ENCODE peak calls at places on chromosomes 7 and 10, in ten cellular contexts. D, V, U, L, E, T, C, B, P and Q are unnamed samples.

GRCh38 chr10:119441151-119441821 is 101.2 kb downstream of the RGS10 start:
- DNase-seq in D (peak), U (peak), C (no peak), E (no peak), P (no peak), L (peak), T (no peak), V (no peak), B (peak), Q (peak)

GRCh38 chr10:96610817-96611216 is 24.0 kb upstream of the TM9SF3 start:
- DNase-seq in T (no peak), C (peak), P (no peak), D (no peak), L (no peak), E (no peak), B (no peak), U (no peak), V (no peak), Q (no peak)

GRCh38 chr10:33546031-33546430 is 211.6 kb upstream of the NRP1 start:
- DNase-seq in E (no peak), D (no peak), U (no peak), P (no peak), V (no peak), B (no peak), T (no peak), L (no peak), C (no peak), Q (no peak)

GRCh38 chr10:117168135-117168674 is 29.1 kb upstream of the KCNK18 start:
- DNase-seq in L (peak), B (peak), V (no peak), P (peak), D (peak), C (peak), U (peak), E (no peak), T (peak), Q (peak)

GRCh38 chr10:43815486-43815885 is 166.8 kb upstream of the ZNF32 start:
- DNase-seq in V (no peak), L (no peak), U (no peak), E (no peak), B (no peak), P (no peak), T (no peak), D (no peak), C (no peak), Q (no peak)

GRCh38 chr10:132700168-132701098 is 85.5 kb downstream of the NKX6-2 start:
- DNase-seq in E (no peak), P (no peak), U (peak), B (peak), T (no peak), D (no peak), V (no peak), C (peak), L (peak), Q (peak)

GRCh38 chr10:103781329-103782061 is 73.9 kb downstream of the SH3PXD2A start:
- DNase-seq in P (no peak), T (no peak), U (peak), C (peak), B (no peak), E (no peak), L (no peak), D (peak), V (peak), Q (no peak)

GRCh38 chr10:71467161-71467560 is 70.4 kb downstream of the CDH23 start:
- DNase-seq in D (no peak), P (no peak), T (no peak), L (peak), E (no peak), U (no peak), C (no peak), B (no peak), V (no peak), Q (no peak)

GRCh38 chr10:98062424-98062823 is 32.0 kb upstream of the CRTAC1 start:
- DNase-seq in C (no peak), D (no peak), E (no peak), T (no peak), U (no peak), L (no peak), B (no peak), V (no peak), P (no peak), Q (no peak)

GRCh38 chr10:36803229-36803628 is 322.2 kb upstream of the ANKRD30A start:
- DNase-seq in C (no peak), T (no peak), L (no peak), E (no peak), V (no peak), P (no peak), U (no peak), D (no peak), B (no peak), Q (no peak)

GRCh38 chr7:85186521-85187241 is at the start of gene SEMA3D:
- DNase-seq in U (peak), C (peak), V (peak), B (peak), E (peak), P (peak), D (peak), L (peak), T (peak), Q (peak)

GRCh38 chr10:117165557-117166419 is 27.7 kb upstream of the VAX1 start:
- DNase-seq in D (peak), B (peak), P (peak), E (no peak), C (peak), L (peak), T (no peak), U (peak), V (peak), Q (peak)

GRCh38 chr7:33854178-33854577 is 51.2 kb upstream of the BMPER start:
- DNase-seq in U (peak), V (no peak), B (no peak), C (no peak), T (no peak), P (no peak), D (no peak), L (no peak), E (no peak), Q (no peak)

GRCh38 chr7:137390076-137390475 is 46.5 kb upstream of the PTN start:
- DNase-seq in C (no peak), B (no peak), L (no peak), V (no peak), P (no peak), T (no peak), E (no peak), U (no peak), D (no peak), Q (no peak)

GRCh38 chr7:27134392-27134791 is 3.8 kb upstream of the HOXA4 start:
- DNase-seq in D (no peak), L (no peak), U (peak), T (no peak), E (no peak), P (no peak), C (peak), B (no peak), V (no peak), Q (no peak)

GRCh38 chr7:158955146-158955870 is 99.0 kb downstream of the DYNC2I1 start:
- DNase-seq in D (no peak), E (no peak), L (no peak), P (no peak), U (no peak), V (no peak), T (no peak), C (no peak), B (no peak), Q (peak)

GRCh38 chr10:53601260-53601875 is 828.8 kb upstream of the MBL2 start:
- DNase-seq in C (no peak), V (peak), T (no peak), E (no peak), U (peak), L (no peak), P (peak), B (no peak), D (no peak), Q (no peak)

GRCh38 chr10:21173433-21173963 is 276.4 kb upstream of the NEBL start:
- DNase-seq in D (no peak), B (no peak), T (no peak), L (peak), U (no peak), P (peak), E (no peak), C (no peak), V (no peak), Q (peak)

GRCh38 chr7:37921340-37921805 is 933 bp downstream of the EPDR1 start:
- DNase-seq in V (no peak), L (peak), D (peak), T (no peak), U (peak), E (no peak), C (peak), B (no peak), P (peak), Q (peak)

GRCh38 chr10:111206521-111206920 is 129.7 kb downstream of the ADRA2A start:
- DNase-seq in L (no peak), E (no peak), U (no peak), V (no peak), T (no peak), D (no peak), B (no peak), C (peak), P (no peak), Q (no peak)

GRCh38 chr10:59073456-59074053 is 102.9 kb upstream of the PHYHIPL start:
- DNase-seq in T (no peak), L (no peak), V (no peak), D (no peak), E (no peak), P (no peak), U (no peak), C (no peak), B (no peak), Q (no peak)

GRCh38 chr10:314381-314780 is 179.1 kb downstream of the ZMYND11 start:
- DNase-seq in B (no peak), P (no peak), T (no peak), E (no peak), U (no peak), C (no peak), L (no peak), V (no peak), D (no peak), Q (no peak)

GRCh38 chr7:69817835-69818646 is 219.8 kb downstream of the AUTS2 start:
- DNase-seq in D (no peak), L (no peak), T (no peak), B (no peak), V (no peak), E (no peak), C (no peak), U (no peak), P (no peak), Q (no peak)

GRCh38 chr7:92253251-92253650 is 7.5 kb downstream of the ANKIB1 start:
- DNase-seq in D (no peak), P (no peak), L (no peak), U (no peak), T (no peak), B (no peak), C (no peak), V (no peak), E (no peak), Q (no peak)

GRCh38 chr10:29257106-29257783 is 31.6 kb upstream of the LYZL1 start:
- DNase-seq in B (peak), P (peak), C (peak), E (peak), U (peak), V (no peak), L (no peak), T (no peak), D (peak), Q (peak)

GRCh38 chr7:98811299-98811698 is 58.5 kb downstream of the TMEM130 start:
- DNase-seq in L (no peak), T (no peak), V (no peak), B (no peak), P (no peak), D (no peak), U (no peak), C (no peak), E (no peak), Q (no peak)
- TF ChIP-seq CTCF in L (no peak), T (no peak), V (no peak), B (no peak), P (no peak), D (no peak), U (no peak), C (no peak), E (no peak), Q (no peak)

DNA sequence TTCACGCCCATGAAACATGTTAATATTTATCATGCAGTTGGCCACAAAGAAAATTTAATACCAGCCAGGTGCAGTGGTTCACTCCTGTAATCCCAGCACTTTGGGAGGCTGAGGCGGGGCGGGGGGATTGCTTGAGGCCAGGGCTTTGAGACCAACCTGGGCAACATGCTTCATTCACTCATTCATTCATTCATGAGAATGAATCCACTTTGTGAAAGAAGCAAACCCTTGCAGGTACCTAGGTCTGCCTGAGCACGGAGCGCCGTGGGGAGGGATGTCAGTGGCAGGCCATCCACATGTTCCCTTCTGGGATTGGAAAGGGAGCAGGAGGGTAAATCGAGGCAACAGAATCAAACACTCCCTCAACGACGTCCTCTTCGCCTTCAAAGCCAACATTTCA is 4.7 kb downstream of the ANXA11 start:
- DNase-seq in B (no peak), V (no peak), C (no peak), E (no peak), L (no peak), P (no peak), T (no peak), D (peak), U (no peak), Q (no peak)
- H3K27ac ChIP-seq in B (peak), V (peak), C (peak), E (peak), L (peak), P (no peak), T (no peak), D (peak), U (no peak), Q (peak)

DNA sequence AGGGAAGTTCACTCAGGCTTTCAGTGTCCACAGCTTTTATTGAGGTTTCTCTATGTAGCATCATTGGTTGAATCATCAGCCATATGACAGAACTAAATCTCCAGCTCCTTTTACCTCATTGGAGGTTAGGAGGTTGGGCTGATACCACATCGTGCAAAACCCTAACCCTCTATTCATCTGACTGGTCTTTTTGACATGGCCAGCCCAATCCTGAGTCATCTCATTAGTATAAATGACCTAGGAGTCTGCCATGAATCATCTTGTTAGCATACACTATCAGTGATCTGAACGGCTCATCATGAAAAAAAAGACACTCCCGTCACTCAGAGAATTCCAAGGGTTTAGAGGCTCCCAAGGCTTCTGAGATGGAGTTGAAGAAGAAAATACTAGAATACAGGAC is 669.8 kb upstream of the POT1 start:
- DNase-seq in E (no peak), T (no peak), D (no peak), B (no peak), L (no peak), V (no peak), C (no peak), U (no peak), P (no peak), Q (no peak)
- TF ChIP-seq CTCF in E (no peak), T (no peak), D (no peak), B (no peak), L (no peak), V (no peak), C (no peak), U (no peak), P (no peak), Q (no peak)

DNA sequence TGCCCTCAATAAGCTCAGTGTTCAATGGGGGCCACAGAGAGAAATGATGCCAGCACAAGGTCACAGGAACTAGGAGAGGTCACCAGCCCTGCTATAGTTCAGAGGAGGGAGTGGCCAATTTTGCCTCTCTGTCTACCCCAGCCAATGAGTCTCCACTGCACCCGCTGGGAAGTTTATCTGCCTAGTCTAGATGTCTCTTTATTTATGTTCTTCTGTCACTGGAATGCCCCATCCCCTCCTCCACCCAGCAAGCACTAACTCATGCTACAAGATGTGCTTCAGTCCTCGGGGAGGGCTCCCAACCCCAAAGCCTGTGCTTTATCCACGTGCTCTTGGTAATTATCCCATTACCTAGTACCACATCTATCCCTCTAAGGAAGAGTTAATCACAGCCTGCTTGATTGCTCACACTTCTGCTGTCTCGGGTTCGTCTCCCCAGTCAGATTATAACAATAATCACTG is 4.1 kb downstream of the HIP1 start:
- DNase-seq in E (no peak), D (no peak), B (no peak), P (peak), U (peak), V (no peak), T (no peak), C (no peak), L (no peak), Q (no peak)
- H3K27ac ChIP-seq in E (no peak), D (peak), B (no peak), P (no peak), U (peak), V (no peak), T (no peak), C (no peak), L (no peak), Q (no peak)